ENCODE peak calls at places on chromosomes 1 and 21, in eight cellular contexts. G is GM03348, Q is LHCN-M2, O is NCI-H1694, C is astrocyte of the spinal cord, S is HT1080, E is psoas muscle, I is NCI-H187. R is an unnamed sample.

GRCh38 chr1:33281554-33282303 is 25.4 kb downstream of the ZNF362 start:
- DNase-seq in E (peak), G (no peak), S (no peak), Q (no peak), C (no peak), O (no peak), I (no peak), R (no peak)

GRCh38 chr21:44914176-44914874 is 6.4 kb downstream of the ITGB2 start:
- DNase-seq in S (no peak), E (no peak), Q (no peak), I (no peak), C (no peak), O (no peak), G (no peak), R (no peak)

GRCh38 chr1:212413902-212414327 is 771 bp downstream of the PACC1 start:
- DNase-seq in Q (no peak), I (no peak), C (peak), O (no peak), G (peak), S (no peak), E (no peak), R (no peak)

GRCh38 chr1:210291786-210292275 is 36.9 kb upstream of the HHAT start:
- DNase-seq in I (no peak), O (no peak), S (no peak), G (peak), Q (no peak), C (peak), E (no peak), R (no peak)

GRCh38 chr1:15522551-15522950 is 1.5 kb downstream of the CASP9 start:
- DNase-seq in G (no peak), E (no peak), Q (no peak), I (no peak), C (no peak), S (no peak), O (no peak), R (no peak)

GRCh38 chr1:160726114-160726497 is 12.9 kb upstream of the SLAMF7 start:
- DNase-seq in E (no peak), G (no peak), S (peak), O (no peak), C (peak), I (no peak), Q (peak), R (no peak)

GRCh38 chr1:234728740-234729139 is 118.8 kb upstream of the IRF2BP2 start:
- DNase-seq in Q (no peak), O (no peak), E (no peak), G (no peak), C (no peak), S (no peak), I (no peak), R (no peak)

GRCh38 chr1:8858888-8859706 is 19.4 kb downstream of the ENO1 start:
- DNase-seq in O (peak), Q (peak), G (peak), S (peak), I (no peak), C (peak), E (no peak), R (no peak)

GRCh38 chr1:16151200-16151708 is 4.6 kb downstream of the EPHA2 start:
- DNase-seq in S (peak), G (no peak), E (no peak), C (peak), Q (peak), I (no peak), O (no peak), R (no peak)